ENCODE peak calls at places on chromosomes 12 and 14, in six cellular contexts. V, X, T, L, J and N are unnamed samples.

GRCh38 chr12:98499668-98500456 is 15.5 kb upstream of the TMPO start:
- DNase-seq in V (no peak), X (no peak), T (no peak), L (no peak), J (no peak), N (no peak)

GRCh38 chr12:41795066-41795465 is 349.6 kb downstream of the GXYLT1 start:
- DNase-seq in V (no peak), X (no peak), T (no peak), L (no peak), J (no peak), N (peak)

GRCh38 chr14:99300190-99300589 is 28.2 kb upstream of the BCL11B start:
- DNase-seq in V (no peak), X (no peak), T (no peak), L (no peak), J (no peak), N (no peak)

GRCh38 chr12:67807808-67808207 is 159.3 kb downstream of the DYRK2 start:
- DNase-seq in V (no peak), X (no peak), T (no peak), L (no peak), J (no peak), N (no peak)

GRCh38 chr14:64421166-64421565 is 33.0 kb downstream of the MTHFD1 start:
- DNase-seq in V (no peak), X (no peak), T (no peak), L (no peak), J (no peak), N (peak)

GRCh38 chr14:35365130-35366047 is 39.2 kb downstream of the NFKBIA start:
- DNase-seq in V (peak), X (peak), T (peak), L (peak), J (peak), N (peak)

GRCh38 chr14:78341827-78342389 is 171.7 kb downstream of the NRXN3 start:
- DNase-seq in V (no peak), X (no peak), T (no peak), L (no peak), J (no peak), N (no peak)

GRCh38 chr12:116591608-116592115 is 32.5 kb downstream of the MAP1LC3B2 start:
- DNase-seq in V (no peak), X (no peak), T (no peak), L (no peak), J (no peak), N (peak)

GRCh38 chr12:48078901-48079300 is 27.0 kb downstream of the SENP1 start:
- DNase-seq in V (no peak), X (no peak), T (no peak), L (no peak), J (peak), N (peak)

GRCh38 chr12:47078733-47079364 is 572 bp upstream of the PCED1B start:
- DNase-seq in V (no peak), X (no peak), T (no peak), L (no peak), J (peak), N (no peak)

GRCh38 chr14:29529418-29529817 is 398.2 kb downstream of the PRKD1 start:
- DNase-seq in V (no peak), X (no peak), T (no peak), L (no peak), J (no peak), N (peak)

GRCh38 chr12:5964913-5965900 is 20.1 kb upstream of the ANO2 start:
- DNase-seq in V (no peak), X (no peak), T (no peak), L (peak), J (no peak), N (peak)

GRCh38 chr12:124940393-124941169 is 26.1 kb upstream of the UBC start:
- DNase-seq in V (peak), X (peak), T (peak), L (peak), J (peak), N (peak)

GRCh38 chr14:89773644-89774316 is 180.8 kb downstream of the EFCAB11 start:
- DNase-seq in V (no peak), X (no peak), T (no peak), L (no peak), J (peak), N (no peak)

GRCh38 chr14:93105362-93105761 is 10.4 kb downstream of the ITPK1 start:
- DNase-seq in V (no peak), X (no peak), T (peak), L (no peak), J (peak), N (peak)

GRCh38 chr12:120651821-120652220 is 11.4 kb downstream of the CABP1 start:
- DNase-seq in V (no peak), X (no peak), T (no peak), L (no peak), J (no peak), N (peak)

GRCh38 chr14:55867726-55868125 is 250.5 kb upstream of the PELI2 start:
- DNase-seq in V (no peak), X (no peak), T (no peak), L (no peak), J (no peak), N (peak)

GRCh38 chr12:57296291-57296690 is 45.3 kb upstream of the STAC3 start:
- DNase-seq in V (no peak), X (no peak), T (no peak), L (no peak), J (no peak), N (no peak)
- H3K4me3 ChIP-seq in V (no peak), X (no peak), T (no peak), L (no peak), J (no peak), N (no peak)

DNA sequence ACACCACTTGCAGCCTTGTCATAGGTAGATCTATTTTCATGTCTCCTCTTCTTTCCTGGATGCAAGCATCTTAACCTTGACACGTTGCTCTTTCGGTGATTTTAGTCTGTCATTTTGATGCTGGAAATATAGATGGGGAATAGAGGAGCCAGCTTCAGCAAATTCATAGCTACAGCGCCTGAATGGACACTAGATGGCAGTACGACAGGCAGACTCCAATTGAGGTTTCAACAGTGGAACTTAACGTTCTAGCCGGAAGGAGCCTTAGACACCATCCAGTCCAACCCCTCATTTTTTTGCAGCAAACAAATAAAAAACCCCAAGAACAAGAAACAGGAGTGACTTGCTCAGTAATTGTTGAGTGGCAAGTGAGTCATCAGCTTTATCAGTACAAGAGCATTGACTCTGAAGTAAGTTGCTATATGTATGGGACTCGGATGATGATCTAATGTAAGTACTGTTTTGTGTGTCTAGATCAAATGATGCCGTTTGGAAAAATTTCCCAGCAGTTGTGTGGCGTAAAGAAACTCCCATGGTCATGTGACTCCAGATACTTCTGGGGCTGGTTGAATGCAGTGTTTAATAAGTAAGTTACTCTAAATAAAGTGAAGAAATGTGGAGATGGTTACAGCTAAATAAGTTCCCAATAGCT is 9.0 kb downstream of the DMAC2L start:
- DNase-seq in V (peak), X (no peak), T (peak), L (no peak), J (no peak), N (peak)
- H3K4me3 ChIP-seq in V (no peak), X (peak), T (peak), L (peak), J (no peak), N (peak)

GRCh38 chr12:24212496-24212895 is 263.0 kb upstream of the SOX5 start:
- DNase-seq in V (no peak), X (no peak), T (no peak), L (no peak), J (no peak), N (no peak)
- H3K4me3 ChIP-seq in V (no peak), X (no peak), T (no peak), L (no peak), J (no peak), N (no peak)

DNA sequence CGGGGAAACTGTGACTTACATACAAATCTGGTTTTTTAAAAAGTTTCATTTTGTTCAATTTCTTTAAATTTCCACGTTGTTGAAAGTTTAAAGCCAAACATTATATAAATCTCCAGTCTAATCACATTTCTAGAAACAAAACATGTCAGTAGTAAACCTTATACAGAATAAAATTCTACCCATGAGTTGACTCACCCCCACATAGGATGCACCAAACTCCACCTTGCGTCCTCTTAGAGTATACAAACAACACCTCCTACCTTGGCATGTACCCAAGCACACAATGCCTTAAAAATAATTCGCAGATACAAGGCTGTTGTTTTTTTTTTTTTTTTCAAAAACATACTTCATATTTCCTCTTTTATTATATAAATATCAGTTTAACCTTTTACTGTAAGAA is 3.4 kb downstream of the FBXL14 start:
- DNase-seq in V (no peak), X (no peak), T (no peak), L (no peak), J (no peak), N (peak)
- H3K4me3 ChIP-seq in V (no peak), X (peak), T (peak), L (peak), J (peak), N (peak)

GRCh38 chr12:63846249-63846967 is 1.9 kb downstream of the SRGAP1 start:
- DNase-seq in V (no peak), X (no peak), T (no peak), L (no peak), J (no peak), N (no peak)
- H3K4me3 ChIP-seq in V (no peak), X (peak), T (peak), L (peak), J (peak), N (peak)

DNA sequence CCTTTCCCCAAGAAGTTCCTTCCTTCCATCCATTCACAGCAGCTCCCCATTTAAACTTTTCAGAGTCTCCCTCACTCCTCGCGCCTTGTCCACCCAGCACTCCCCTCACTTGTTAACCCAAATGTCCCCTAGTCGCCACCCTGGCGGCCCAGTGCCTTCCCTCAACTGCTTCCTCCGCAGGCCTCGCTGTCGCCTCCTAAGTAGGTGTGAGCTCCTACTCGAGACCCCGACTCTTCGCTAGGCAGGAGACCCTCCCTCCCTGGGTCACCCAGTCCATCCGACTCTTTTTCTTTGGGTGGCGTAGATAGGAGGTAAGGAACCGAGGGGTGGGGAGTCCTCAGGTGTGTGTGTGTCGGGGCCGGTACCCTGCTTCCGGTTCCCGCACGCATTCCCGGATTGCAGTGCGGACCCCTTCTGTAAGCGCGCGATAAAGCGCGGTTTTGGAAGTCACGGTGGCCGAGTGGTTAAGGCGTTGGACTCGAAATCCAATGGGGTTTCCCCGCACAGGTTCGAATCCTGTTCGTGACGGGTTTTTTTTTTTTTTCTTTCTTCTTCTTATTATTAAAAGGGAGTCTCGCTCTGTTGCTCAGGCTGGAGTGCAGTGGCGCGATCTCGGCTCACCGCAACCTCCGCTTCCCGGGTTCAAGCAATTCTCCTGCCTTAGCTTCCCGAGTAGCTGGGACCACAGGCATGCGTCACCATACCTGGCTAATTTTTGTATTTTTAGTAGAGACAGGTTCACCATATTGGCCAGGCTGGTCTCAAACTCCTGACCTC is 823 bp upstream of the SMARCC2 start:
- DNase-seq in V (peak), X (peak), T (peak), L (peak), J (peak), N (peak)
- H3K4me3 ChIP-seq in V (peak), X (peak), T (peak), L (peak), J (peak), N (peak)

GRCh38 chr12:132471011-132471857 is 18.7 kb upstream of the FBRSL1 start:
- DNase-seq in V (no peak), X (no peak), T (no peak), L (no peak), J (no peak), N (no peak)

GRCh38 chr12:132466241-132467188 is 23.4 kb upstream of the FBRSL1 start:
- DNase-seq in V (no peak), X (no peak), T (peak), L (no peak), J (no peak), N (peak)

GRCh38 chr12:132471858-132472255 is 18.1 kb upstream of the FBRSL1 start:
- DNase-seq in V (no peak), X (no peak), T (no peak), L (no peak), J (no peak), N (no peak)

GRCh38 chr12:132470417-132470816 is 19.5 kb upstream of the FBRSL1 start:
- DNase-seq in V (no peak), X (no peak), T (no peak), L (no peak), J (no peak), N (no peak)

DNA sequence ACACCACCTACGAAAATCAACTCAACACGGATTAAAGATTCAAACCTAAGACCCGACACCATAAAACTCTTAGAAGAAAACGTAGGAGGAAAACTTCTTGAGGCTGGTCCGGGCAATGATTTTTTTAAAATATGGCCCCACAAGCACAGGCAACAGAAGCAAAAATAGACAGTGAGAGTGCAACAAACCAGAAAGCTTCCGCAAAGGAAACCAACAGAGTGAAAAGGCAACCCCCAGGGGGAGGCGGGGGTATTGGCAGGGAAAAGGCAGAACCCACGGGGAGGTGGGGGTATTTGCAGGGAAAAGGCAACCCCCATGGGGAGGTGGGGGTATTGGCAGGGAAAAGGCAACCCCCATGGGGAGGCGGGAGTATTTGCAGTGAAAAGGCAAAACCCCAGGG is 20.5 kb upstream of the FBRSL1 start:
- DNase-seq in V (no peak), X (no peak), T (no peak), L (no peak), J (no peak), N (no peak)
- H3K4me3 ChIP-seq in V (no peak), X (no peak), T (no peak), L (no peak), J (no peak), N (no peak)